ENCODE peak calls at places on chromosomes 12 and 14, in eight cellular contexts. V is astrocyte of the spinal cord, L is Panc1, S is bronchial epithelial cell, P is RWPE1, A is fibroblast of mammary gland, W is tibial artery, I is NCI-H82. T is an unnamed sample.

GRCh38 chr14:67240168-67240932 is 885 bp upstream of the PALS1 start:
- DNase-seq in V (peak), L (no peak), S (no peak), P (peak), A (peak), W (peak), I (peak), T (peak)

GRCh38 chr14:65287264-65288131 is 125.0 kb upstream of the FUT8 start:
- DNase-seq in V (no peak), L (no peak), S (no peak), P (no peak), A (no peak), W (no peak), I (no peak), T (no peak)

GRCh38 chr14:68564826-68565760 is 227.8 kb downstream of the ZFP36L1 start:
- DNase-seq in V (no peak), L (no peak), S (no peak), P (no peak), A (peak), W (peak), I (no peak), T (no peak)

GRCh38 chr12:111420494-111420893 is 14.8 kb downstream of the SH2B3 start:
- DNase-seq in V (no peak), L (no peak), S (no peak), P (no peak), A (no peak), W (no peak), I (no peak), T (no peak)

GRCh38 chr12:96743606-96744005 is 163.5 kb upstream of the NEDD1 start:
- DNase-seq in V (peak), L (no peak), S (peak), P (no peak), A (peak), W (no peak), I (no peak), T (no peak)

GRCh38 chr12:4286771-4287317 is 13.3 kb downstream of the CCND2 start:
- DNase-seq in V (no peak), L (no peak), S (no peak), P (no peak), A (no peak), W (no peak), I (no peak), T (no peak)

GRCh38 chr12:12927211-12928079 is 24.5 kb downstream of the GPRC5D start:
- DNase-seq in V (peak), L (no peak), S (peak), P (peak), A (peak), W (peak), I (no peak), T (no peak)

GRCh38 chr14:30547388-30548048 is 11.4 kb upstream of the G2E3 start:
- DNase-seq in V (no peak), L (no peak), S (no peak), P (no peak), A (no peak), W (no peak), I (no peak), T (no peak)

GRCh38 chr14:64960762-64961276 is 11.3 kb downstream of the RAB15 start:
- DNase-seq in V (no peak), L (no peak), S (no peak), P (no peak), A (no peak), W (no peak), I (peak), T (no peak)

GRCh38 chr14:38941485-38941884 is 161.6 kb downstream of the SEC23A start:
- DNase-seq in V (no peak), L (no peak), S (no peak), P (no peak), A (no peak), W (no peak), I (no peak), T (no peak)

GRCh38 chr14:99982449-99983250 is 82.6 kb upstream of the EVL start:
- DNase-seq in V (peak), L (peak), S (peak), P (peak), A (peak), W (no peak), I (peak), T (peak)

GRCh38 chr14:102699416-102700110 is 77.7 kb upstream of the TRAF3 start:
- DNase-seq in V (no peak), L (no peak), S (peak), P (no peak), A (peak), W (no peak), I (no peak), T (no peak)

GRCh38 chr14:87852107-87852506 is 140.9 kb downstream of the GALC start:
- DNase-seq in V (no peak), L (no peak), S (no peak), P (no peak), A (no peak), W (no peak), I (no peak), T (no peak)

GRCh38 chr12:117975006-117975405 is 6.2 kb upstream of the KSR2 start:
- DNase-seq in V (no peak), L (no peak), S (no peak), P (no peak), A (no peak), W (no peak), I (no peak), T (no peak)

GRCh38 chr14:48983355-48983888 is 602.8 kb downstream of the RPS29 start:
- DNase-seq in V (no peak), L (no peak), S (no peak), P (no peak), A (no peak), W (no peak), I (no peak), T (no peak)

GRCh38 chr14:48473944-48474343 is 798.5 kb upstream of the MDGA2 start:
- DNase-seq in V (no peak), L (no peak), S (no peak), P (no peak), A (no peak), W (no peak), I (no peak), T (no peak)

GRCh38 chr14:89941830-89942377 is 12.6 kb downstream of the EFCAB11 start:
- DNase-seq in V (no peak), L (no peak), S (no peak), P (no peak), A (no peak), W (no peak), I (no peak), T (no peak)

GRCh38 chr12:75816892-75817291 is 214.7 kb downstream of the PHLDA1 start:
- DNase-seq in V (peak), L (no peak), S (peak), P (peak), A (peak), W (no peak), I (peak), T (no peak)

GRCh38 chr12:47995976-47996375 is 8.3 kb downstream of the COL2A1 start:
- DNase-seq in V (peak), L (no peak), S (no peak), P (no peak), A (peak), W (peak), I (no peak), T (peak)